ENCODE peak calls at places on chromosomes 12 and 14, in seven cellular contexts. P, L, F, W, O, K and H are unnamed samples.
A peak's percentile ranks its signal among the peaks of the same experiment; 100 is the strongest.

GRCh38 chr12:19048943-19049342 is 80.6 kb upstream of the PLEKHA5 start:
- DNase-seq in W (no peak), K (no peak), O (no peak), F (no peak), L (no peak), P (no peak), H (no peak)

GRCh38 chr12:111687255-111687654 is 1.4 kb downstream of the ACAD10 start:
- DNase-seq in L (peak; percentile 44), K (peak; percentile 7), W (no peak), O (no peak), P (no peak), F (no peak), H (peak; percentile 48)

GRCh38 chr12:26177303-26177702 is 18.1 kb upstream of the SSPN start:
- DNase-seq in P (no peak), W (no peak), L (no peak), F (no peak), O (no peak), K (no peak), H (no peak)

GRCh38 chr14:99728981-99729451 is 44.9 kb downstream of the CYP46A1 start:
- DNase-seq in P (peak; percentile 79), K (no peak), W (no peak), O (no peak), F (no peak), L (no peak), H (no peak)

GRCh38 chr14:68172664-68173063 is 353.1 kb downstream of the RAD51B start:
- DNase-seq in O (no peak), L (peak; percentile 93), W (no peak), K (peak; percentile 31), P (no peak), F (no peak), H (no peak)

GRCh38 chr14:63752449-63753169 is 24.7 kb upstream of the SGPP1 start:
- DNase-seq in K (no peak), O (no peak), P (no peak), W (no peak), L (peak; percentile 73), F (no peak), H (no peak)

GRCh38 chr12:77847665-77848431 is 17.2 kb downstream of the NAV3 start:
- DNase-seq in L (no peak), W (no peak), O (no peak), P (no peak), K (peak; percentile 90), F (no peak), H (no peak)

GRCh38 chr14:105315211-105315721 is 718 bp downstream of the PACS2 start:
- DNase-seq in F (no peak), P (peak; percentile 92), W (no peak), L (peak; percentile 35), K (peak; percentile 41), O (no peak), H (peak; percentile 48)

GRCh38 chr12:52655720-52656124 is 3.7 kb upstream of the KRT2 start:
- DNase-seq in F (no peak), L (no peak), O (no peak), K (no peak), P (no peak), W (no peak), H (no peak)

GRCh38 chr14:63454863-63455622 is 88.1 kb downstream of the PPP2R5E start:
- DNase-seq in F (no peak), L (no peak), O (no peak), W (no peak), K (no peak), P (no peak), H (peak; percentile 60)

GRCh38 chr12:70482764-70483163 is 116.7 kb downstream of the KCNMB4 start:
- DNase-seq in P (no peak), L (no peak), O (no peak), W (no peak), K (no peak), F (no peak), H (no peak)

GRCh38 chr12:26319511-26319910 is 124.1 kb downstream of the SSPN start:
- DNase-seq in F (peak; percentile 78), O (no peak), W (peak; percentile 89), L (no peak), P (peak; percentile 91), K (no peak), H (no peak)

GRCh38 chr12:122394626-122395194 is 27.8 kb downstream of the CLIP1 start:
- DNase-seq in F (no peak), L (no peak), P (no peak), O (no peak), W (no peak), K (no peak), H (no peak)

GRCh38 chr12:3271639-3272038 is 194.5 kb downstream of the TSPAN9 start:
- DNase-seq in F (no peak), K (no peak), P (no peak), W (no peak), O (no peak), L (no peak), H (no peak)

GRCh38 chr14:89041245-89041585 is 216.8 kb downstream of the TTC8 start:
- DNase-seq in L (no peak), W (peak; percentile 70), P (no peak), O (no peak), K (no peak), F (peak; percentile 40), H (no peak)

GRCh38 chr12:168763-169525 is 45.0 kb downstream of the SLC6A12 start:
- DNase-seq in P (no peak), W (no peak), O (no peak), F (no peak), L (no peak), K (no peak), H (no peak)

GRCh38 chr14:68628605-68629310 is 164.1 kb downstream of the ZFP36L1 start:
- DNase-seq in W (peak; percentile 83), K (no peak), L (no peak), F (no peak), O (no peak), P (peak; percentile 84), H (no peak)

GRCh38 chr12:123532021-123532420 is 1.5 kb downstream of the RILPL1 start:
- DNase-seq in K (peak; percentile 85), F (no peak), L (no peak), W (no peak), O (no peak), P (no peak), H (no peak)

DNA sequence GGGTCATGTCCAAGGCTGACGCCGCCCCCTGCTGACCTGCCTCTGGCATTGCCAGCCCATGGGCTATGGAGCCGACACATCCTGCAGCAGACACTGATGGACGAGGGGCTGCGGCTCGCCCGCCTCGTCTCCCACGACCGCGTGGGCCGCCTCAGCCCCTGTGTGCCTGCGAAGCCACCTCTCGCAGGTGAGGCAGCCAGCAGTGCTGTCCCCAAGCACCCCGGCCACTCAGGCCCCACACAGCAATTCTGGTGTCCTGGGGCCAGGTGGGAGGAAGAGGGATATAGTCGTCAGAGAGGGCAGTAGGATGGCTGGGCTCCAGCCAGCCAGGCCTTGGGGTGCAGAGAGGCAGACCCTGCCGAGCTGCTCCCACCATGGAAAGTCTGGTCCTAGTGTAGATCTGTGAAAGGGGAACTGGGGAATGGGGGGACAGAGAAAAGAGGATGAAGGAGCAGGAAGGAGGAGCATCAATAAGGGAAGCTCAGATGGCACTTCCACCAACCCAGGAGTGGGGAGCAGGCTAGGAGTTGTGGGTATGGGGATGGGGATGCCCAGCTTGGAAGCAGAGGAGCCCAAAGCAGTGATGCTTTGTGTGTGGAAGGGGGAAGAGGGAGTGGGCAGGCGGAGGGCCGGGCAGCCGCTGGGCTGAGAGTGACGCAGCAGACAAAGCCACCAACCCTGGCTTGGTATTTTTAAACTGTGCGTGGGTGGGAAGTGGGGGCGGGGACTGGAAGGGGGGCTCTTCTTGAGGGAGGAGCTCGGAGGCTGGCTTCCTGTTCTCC is 4.7 kb downstream of the NAB2 start:
- DNase-seq in L (peak; percentile 59), O (no peak), W (peak; percentile 79), K (peak; percentile 38), F (peak; percentile 81), P (peak; percentile 94), H (peak; percentile 60)
- TF ChIP-seq POLR2A in L (no peak), O (no peak), W (no peak), K (no peak), F (no peak), P (no peak), H (no peak)

GRCh38 chr12:56143870-56144269 is 8.5 kb upstream of the MYL6B start:
- DNase-seq in K (peak; percentile 66), O (no peak), F (no peak), W (no peak), L (no peak), P (no peak), H (no peak)

GRCh38 chr12:56145218-56145617 is 7.2 kb upstream of the MYL6B start:
- DNase-seq in P (no peak), L (no peak), K (no peak), O (no peak), W (no peak), F (no peak), H (no peak)

GRCh38 chr12:56142184-56142784 is 10.1 kb upstream of the MYL6B start:
- DNase-seq in K (no peak), L (no peak), O (no peak), W (no peak), F (no peak), P (no peak), H (no peak)

GRCh38 chr12:56146492-56147460 is 5.6 kb upstream of the MYL6B start:
- DNase-seq in O (no peak), F (peak; percentile 45), P (no peak), W (no peak), L (no peak), K (peak; percentile 82), H (no peak)

DNA sequence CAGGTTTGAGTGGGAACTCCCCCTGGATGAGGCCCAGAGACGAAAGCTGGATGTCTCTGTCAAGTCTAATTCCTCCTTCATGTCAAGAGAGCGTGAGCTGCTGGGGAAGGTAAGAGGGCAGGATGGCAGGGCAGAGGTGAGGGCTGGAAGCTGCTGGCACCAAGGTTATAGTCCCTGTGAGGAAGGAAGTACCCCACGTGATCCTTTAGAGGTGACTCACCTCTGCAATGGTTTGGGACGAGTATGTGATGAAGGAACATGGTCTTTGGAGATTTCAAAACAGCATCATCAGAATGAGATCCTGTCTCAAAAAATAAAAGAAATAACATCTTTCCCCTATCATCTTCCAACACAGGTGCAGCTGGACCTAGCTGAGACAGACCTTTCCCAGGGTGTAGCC is 9.2 kb upstream of the MYL6B start:
- DNase-seq in K (no peak), W (no peak), F (no peak), O (no peak), L (no peak), P (no peak), H (no peak)
- TF ChIP-seq POLR2A in K (no peak), W (no peak), F (no peak), O (no peak), L (no peak), P (no peak), H (no peak)

DNA sequence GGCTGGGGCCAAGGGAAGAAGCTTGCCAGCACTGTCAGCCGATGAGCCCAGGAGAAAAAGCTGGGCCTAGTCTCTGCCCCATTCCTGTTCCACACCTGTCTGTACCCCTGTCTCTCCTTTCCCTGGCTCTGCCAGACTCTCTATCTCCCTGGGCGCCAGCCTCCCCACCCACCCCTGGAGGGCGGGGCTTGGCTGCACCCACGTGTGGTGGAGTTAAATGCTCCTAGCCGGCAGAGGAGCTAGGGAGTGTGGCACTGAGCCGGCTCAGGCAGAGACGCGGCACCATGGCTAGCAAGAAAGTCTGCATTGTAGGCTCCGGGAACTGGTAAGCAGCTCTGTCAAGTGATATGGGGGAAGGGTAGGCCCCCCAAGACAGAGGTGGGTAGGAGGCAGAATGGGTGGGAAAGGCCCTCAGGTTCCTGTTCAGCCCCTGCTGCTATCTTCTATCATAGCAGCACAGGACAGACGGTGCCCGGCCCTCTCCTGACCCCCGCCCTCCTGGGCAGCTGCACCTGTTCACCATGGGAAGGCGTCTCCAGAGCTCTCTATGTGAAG is at the start of gene GPD1:
- DNase-seq in F (peak; percentile 77), O (no peak), L (no peak), P (no peak), W (peak; percentile 66), K (no peak), H (peak; percentile 74)
- TF ChIP-seq POLR2A in F (no peak), O (no peak), L (no peak), P (no peak), W (no peak), K (no peak), H (no peak)

GRCh38 chr14:22536853-22537338 is 52.1 kb downstream of the DAD1 start:
- DNase-seq in L (peak; percentile 81), P (peak; percentile 91), O (no peak), K (peak; percentile 98), W (peak; percentile 74), F (no peak), H (peak; percentile 52)
- TF ChIP-seq POLR2A in L (no peak), P (no peak), O (no peak), K (no peak), W (no peak), F (no peak), H (no peak)